ENCODE peak calls at places on chromosomes 2 and 18, in seven cellular contexts. One of them, this sample, is unnamed. For H3K36me3, the result is how much of the 10 kb centered on the place peaks cover.

GRCh38 chr2:95670167-95670566 is 78.4 kb downstream of the TRIM43 start:
- DNase-seq in stomach: no peak
- DNase-seq in esophagus squamous epithelium: no peak
- DNase-seq in HCT116: no peak
- DNase-seq in ovary: no peak
- DNase-seq in adrenal gland: peak
- DNase-seq in Peyer's patch: no peak
- DNase-seq in this sample: no peak

GRCh38 chr2:176804392-176804791 is 408.2 kb upstream of the HNRNPA3 start:
- DNase-seq in esophagus squamous epithelium: no peak
- DNase-seq in stomach: no peak
- DNase-seq in adrenal gland: no peak
- DNase-seq in Peyer's patch: no peak
- DNase-seq in ovary: no peak
- DNase-seq in HCT116: no peak
- DNase-seq in this sample: no peak

GRCh38 chr2:32745191-32745590 is 117.3 kb downstream of the TTC27 start:
- DNase-seq in ovary: no peak
- DNase-seq in Peyer's patch: no peak
- DNase-seq in adrenal gland: no peak
- DNase-seq in stomach: no peak
- DNase-seq in esophagus squamous epithelium: no peak
- DNase-seq in HCT116: no peak
- DNase-seq in this sample: no peak

GRCh38 chr2:7190587-7191320 is 273.5 kb downstream of the RNF144A start:
- DNase-seq in esophagus squamous epithelium: no peak
- DNase-seq in stomach: no peak
- DNase-seq in Peyer's patch: no peak
- DNase-seq in HCT116: no peak
- DNase-seq in adrenal gland: no peak
- DNase-seq in ovary: no peak
- DNase-seq in this sample: no peak

GRCh38 chr18:48278081-48278480 is 131.1 kb downstream of the ZBTB7C start:
- DNase-seq in stomach: no peak
- DNase-seq in ovary: no peak
- DNase-seq in Peyer's patch: no peak
- DNase-seq in esophagus squamous epithelium: no peak
- DNase-seq in HCT116: no peak
- DNase-seq in adrenal gland: no peak
- DNase-seq in this sample: no peak

GRCh38 chr2:223993634-223994232 is 36.5 kb downstream of the MRPL44 start:
- DNase-seq in HCT116: peak
- DNase-seq in esophagus squamous epithelium: no peak
- DNase-seq in ovary: peak
- DNase-seq in adrenal gland: peak
- DNase-seq in Peyer's patch: no peak
- DNase-seq in stomach: peak
- DNase-seq in this sample: peak

GRCh38 chr18:21369146-21369545 is 127.1 kb downstream of the GREB1L start:
- DNase-seq in esophagus squamous epithelium: no peak
- DNase-seq in ovary: no peak
- DNase-seq in adrenal gland: no peak
- DNase-seq in stomach: no peak
- DNase-seq in Peyer's patch: no peak
- DNase-seq in HCT116: no peak
- DNase-seq in this sample: no peak

GRCh38 chr18:11518788-11519685 is 90.4 kb upstream of the SLC35G4 start:
- DNase-seq in esophagus squamous epithelium: no peak
- DNase-seq in adrenal gland: peak
- DNase-seq in HCT116: peak
- DNase-seq in stomach: no peak
- DNase-seq in ovary: no peak
- DNase-seq in Peyer's patch: no peak
- DNase-seq in this sample: no peak

GRCh38 chr2:3461781-3462492 is 57.4 kb downstream of the ADI1 start:
- DNase-seq in adrenal gland: peak
- DNase-seq in Peyer's patch: no peak
- DNase-seq in ovary: no peak
- DNase-seq in esophagus squamous epithelium: no peak
- DNase-seq in HCT116: peak
- DNase-seq in stomach: no peak
- DNase-seq in this sample: peak

GRCh38 chr2:234291765-234292204 is 205.1 kb downstream of the ARL4C start:
- DNase-seq in Peyer's patch: no peak
- DNase-seq in esophagus squamous epithelium: no peak
- DNase-seq in stomach: no peak
- DNase-seq in adrenal gland: peak
- DNase-seq in ovary: no peak
- DNase-seq in HCT116: no peak
- DNase-seq in this sample: no peak

GRCh38 chr2:177405029-177405692 is 12.6 kb downstream of the AGPS start:
- DNase-seq in ovary: no peak
- DNase-seq in adrenal gland: no peak
- DNase-seq in esophagus squamous epithelium: no peak
- DNase-seq in Peyer's patch: no peak
- DNase-seq in HCT116: no peak
- DNase-seq in stomach: no peak
- DNase-seq in this sample: no peak

GRCh38 chr2:213551526-213551925 is 267.3 kb downstream of the SPAG16 start:
- DNase-seq in stomach: no peak
- DNase-seq in HCT116: no peak
- DNase-seq in Peyer's patch: no peak
- DNase-seq in ovary: no peak
- DNase-seq in adrenal gland: no peak
- DNase-seq in esophagus squamous epithelium: no peak
- DNase-seq in this sample: no peak

GRCh38 chr18:37253424-37254255 is 312.0 kb downstream of the CELF4 start:
- DNase-seq in stomach: peak
- DNase-seq in esophagus squamous epithelium: no peak
- DNase-seq in Peyer's patch: peak
- DNase-seq in HCT116: no peak
- DNase-seq in ovary: no peak
- DNase-seq in adrenal gland: no peak
- DNase-seq in this sample: no peak

GRCh38 chr2:182584462-182584861 is 131.6 kb upstream of the DNAJC10 start:
- DNase-seq in Peyer's patch: no peak
- DNase-seq in esophagus squamous epithelium: no peak
- DNase-seq in HCT116: no peak
- DNase-seq in ovary: no peak
- DNase-seq in stomach: no peak
- DNase-seq in adrenal gland: no peak
- DNase-seq in this sample: no peak

GRCh38 chr18:58349650-58350049 is 279.2 kb downstream of the ALPK2 start:
- DNase-seq in Peyer's patch: no peak
- DNase-seq in adrenal gland: no peak
- DNase-seq in stomach: no peak
- DNase-seq in ovary: no peak
- DNase-seq in esophagus squamous epithelium: no peak
- DNase-seq in HCT116: no peak
- DNase-seq in this sample: no peak

GRCh38 chr18:59035591-59035990 is 104.1 kb upstream of the SEC11C start:
- DNase-seq in esophagus squamous epithelium: no peak
- DNase-seq in ovary: no peak
- DNase-seq in stomach: no peak
- DNase-seq in HCT116: no peak
- DNase-seq in adrenal gland: no peak
- DNase-seq in Peyer's patch: no peak
- DNase-seq in this sample: no peak

GRCh38 chr2:105784577-105784976 is 39.9 kb downstream of the NCK2 start:
- DNase-seq in esophagus squamous epithelium: no peak
- DNase-seq in stomach: no peak
- DNase-seq in ovary: no peak
- DNase-seq in adrenal gland: no peak
- DNase-seq in Peyer's patch: no peak
- DNase-seq in HCT116: no peak
- DNase-seq in this sample: no peak

GRCh38 chr18:36672437-36673344 is 156.1 kb downstream of the TPGS2 start:
- DNase-seq in adrenal gland: peak
- DNase-seq in esophagus squamous epithelium: no peak
- DNase-seq in HCT116: no peak
- DNase-seq in ovary: no peak
- DNase-seq in stomach: no peak
- DNase-seq in Peyer's patch: no peak
- DNase-seq in this sample: no peak

GRCh38 chr2:117917223-117917917 is 96.5 kb downstream of the CCDC93 start:
- DNase-seq in ovary: no peak
- DNase-seq in HCT116: no peak
- DNase-seq in adrenal gland: no peak
- DNase-seq in stomach: no peak
- DNase-seq in esophagus squamous epithelium: no peak
- DNase-seq in Peyer's patch: no peak
- DNase-seq in this sample: no peak

GRCh38 chr18:75251466-75251865 is 40.9 kb downstream of the TSHZ1 start:
- DNase-seq in stomach: no peak
- DNase-seq in ovary: no peak
- DNase-seq in esophagus squamous epithelium: no peak
- DNase-seq in HCT116: no peak
- DNase-seq in adrenal gland: no peak
- DNase-seq in Peyer's patch: no peak
- DNase-seq in this sample: no peak

GRCh38 chr2:224594840-224595239 is 9.7 kb upstream of the CUL3 start:
- DNase-seq in Peyer's patch: no peak
- DNase-seq in adrenal gland: no peak
- DNase-seq in esophagus squamous epithelium: no peak
- DNase-seq in stomach: no peak
- DNase-seq in ovary: no peak
- DNase-seq in HCT116: no peak
- DNase-seq in this sample: no peak

GRCh38 chr2:50444286-50444685 is 587.6 kb downstream of the NRXN1 start:
- DNase-seq in adrenal gland: no peak
- DNase-seq in esophagus squamous epithelium: no peak
- DNase-seq in stomach: no peak
- DNase-seq in HCT116: no peak
- DNase-seq in ovary: no peak
- DNase-seq in Peyer's patch: no peak
- DNase-seq in this sample: no peak

GRCh38 chr2:209638346-209638745 is 133.3 kb upstream of the UNC80 start:
- DNase-seq in HCT116: no peak
- DNase-seq in Peyer's patch: no peak
- DNase-seq in esophagus squamous epithelium: no peak
- DNase-seq in ovary: no peak
- DNase-seq in stomach: no peak
- DNase-seq in adrenal gland: no peak
- DNase-seq in this sample: no peak

GRCh38 chr2:226378733-226379132 is 420.9 kb downstream of the IRS1 start:
- DNase-seq in esophagus squamous epithelium: no peak
- DNase-seq in HCT116: no peak
- DNase-seq in ovary: no peak
- DNase-seq in stomach: no peak
- DNase-seq in adrenal gland: no peak
- DNase-seq in Peyer's patch: no peak
- DNase-seq in this sample: no peak

GRCh38 chr2:191008286-191008685 is 5.7 kb downstream of the STAT1 start:
- DNase-seq in esophagus squamous epithelium: no peak
- DNase-seq in Peyer's patch: no peak
- DNase-seq in adrenal gland: no peak
- DNase-seq in stomach: no peak
- DNase-seq in HCT116: no peak
- DNase-seq in ovary: no peak
- DNase-seq in this sample: no peak
- H3K36me3 ChIP-seq in esophagus squamous epithelium: under half
- H3K36me3 ChIP-seq in Peyer's patch: half or more
- H3K36me3 ChIP-seq in adrenal gland: half or more
- H3K36me3 ChIP-seq in stomach: half or more
- H3K36me3 ChIP-seq in HCT116: half or more
- H3K36me3 ChIP-seq in ovary: under half
- H3K36me3 ChIP-seq in this sample: under half

DNA sequence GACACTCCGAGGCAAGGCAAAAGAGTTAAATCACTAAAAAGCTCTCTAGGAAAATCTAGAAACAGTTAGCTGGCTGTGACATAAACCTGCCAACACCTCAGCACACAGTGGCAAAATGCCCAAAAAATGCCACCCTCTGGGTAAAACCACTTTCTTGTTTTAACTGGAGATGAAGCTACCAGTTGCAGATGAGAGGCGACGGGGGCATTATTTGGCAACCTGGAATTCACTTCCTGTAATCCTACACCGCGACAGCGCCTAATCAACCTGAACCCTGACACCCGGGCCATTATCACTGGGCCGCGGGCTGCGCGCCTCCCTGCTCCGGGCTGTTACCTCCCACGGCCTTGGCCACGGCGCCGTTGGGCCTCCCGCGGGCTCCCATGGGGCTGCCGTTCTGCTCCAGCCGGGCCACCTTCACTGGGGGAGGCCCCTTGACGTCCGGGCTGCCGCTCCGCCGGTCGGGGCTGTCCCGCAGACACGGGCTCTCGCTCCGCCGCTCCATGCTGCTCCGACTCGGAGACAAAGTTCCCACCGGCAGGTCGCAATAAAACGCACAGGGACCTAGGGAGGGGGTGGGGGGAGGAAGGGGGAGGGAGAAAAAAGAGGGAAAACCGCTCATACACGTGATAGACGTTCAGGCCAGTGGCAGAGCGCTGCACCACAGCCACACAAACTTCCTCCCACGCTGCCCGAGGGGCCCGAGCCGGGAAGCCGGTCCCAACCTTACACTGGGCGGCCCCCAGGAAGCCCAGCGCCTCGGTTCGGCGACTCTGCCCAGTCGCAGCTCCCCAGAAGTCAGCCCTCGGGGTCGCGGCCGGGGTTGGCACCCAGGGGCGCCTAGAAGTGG is 2.0 kb downstream of the SATB2 start:
- DNase-seq in stomach: peak
- DNase-seq in esophagus squamous epithelium: no peak
- DNase-seq in ovary: no peak
- DNase-seq in HCT116: peak
- DNase-seq in Peyer's patch: peak
- DNase-seq in adrenal gland: no peak
- DNase-seq in this sample: no peak
- TF ChIP-seq POLR2A in stomach: no peak
- TF ChIP-seq POLR2A in esophagus squamous epithelium: no peak
- TF ChIP-seq POLR2A in ovary: no peak
- TF ChIP-seq POLR2A in HCT116: peak
- TF ChIP-seq POLR2A in Peyer's patch: peak
- TF ChIP-seq POLR2A in adrenal gland: no peak
- TF ChIP-seq POLR2A in this sample: no peak

DNA sequence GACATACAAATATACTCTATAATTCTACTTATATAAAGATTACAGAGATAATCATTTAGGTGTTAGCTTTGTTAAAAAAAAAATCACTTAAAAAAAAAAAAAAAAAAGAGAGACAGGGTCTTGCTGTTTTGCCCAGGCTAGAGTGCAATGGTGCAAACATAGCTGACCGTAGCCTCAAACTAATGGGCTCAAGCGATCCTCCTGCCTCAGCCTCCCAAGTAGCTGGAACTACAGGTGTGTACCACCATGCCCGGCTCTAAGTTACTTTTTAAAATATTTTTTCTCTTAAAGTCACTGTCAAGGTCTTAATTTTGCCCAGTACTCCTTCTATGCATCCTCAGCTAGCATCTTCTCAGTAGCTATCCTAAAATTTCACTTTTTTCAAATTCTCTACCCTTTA is 77.2 kb upstream of the SLC25A52 start:
- DNase-seq in adrenal gland: no peak
- DNase-seq in Peyer's patch: no peak
- DNase-seq in stomach: no peak
- DNase-seq in HCT116: no peak
- DNase-seq in ovary: no peak
- DNase-seq in esophagus squamous epithelium: no peak
- DNase-seq in this sample: no peak
- H3K36me3 ChIP-seq in adrenal gland: under half
- H3K36me3 ChIP-seq in Peyer's patch: half or more
- H3K36me3 ChIP-seq in stomach: half or more
- H3K36me3 ChIP-seq in HCT116: under half
- H3K36me3 ChIP-seq in ovary: under half
- H3K36me3 ChIP-seq in esophagus squamous epithelium: under half
- H3K36me3 ChIP-seq in this sample: under half

GRCh38 chr2:28475088-28475580 is 20.7 kb upstream of the PLB1 start:
- DNase-seq in HCT116: no peak
- DNase-seq in esophagus squamous epithelium: no peak
- DNase-seq in Peyer's patch: no peak
- DNase-seq in stomach: no peak
- DNase-seq in ovary: no peak
- DNase-seq in adrenal gland: no peak
- DNase-seq in this sample: no peak
- TF ChIP-seq POLR2A in HCT116: no peak
- TF ChIP-seq POLR2A in esophagus squamous epithelium: no peak
- TF ChIP-seq POLR2A in Peyer's patch: no peak
- TF ChIP-seq POLR2A in stomach: no peak
- TF ChIP-seq POLR2A in ovary: no peak
- TF ChIP-seq POLR2A in adrenal gland: no peak
- TF ChIP-seq POLR2A in this sample: no peak

This sample was measured in uterus.